ENCODE peak calls at places on chromosomes 3 and 15, in six cellular contexts. One of them, this sample, is unnamed.

GRCh38 chr15:20353966-20354883 is 187.4 kb downstream of the GOLGA6L6 start:
- DNase-seq in SK-N-SH: no peak
- DNase-seq in bronchial epithelial cell: no peak
- DNase-seq in AG10803: no peak
- DNase-seq in mucosa of descending colon: peak
- DNase-seq in GM23338: no peak
- DNase-seq in this sample: peak

GRCh38 chr15:98787936-98788757 is 139.8 kb downstream of the IGF1R start:
- DNase-seq in SK-N-SH: no peak
- DNase-seq in bronchial epithelial cell: no peak
- DNase-seq in AG10803: no peak
- DNase-seq in mucosa of descending colon: peak
- DNase-seq in GM23338: no peak
- DNase-seq in this sample: peak

GRCh38 chr3:32374788-32375595 is 16.7 kb upstream of the CMTM7 start:
- DNase-seq in SK-N-SH: peak
- DNase-seq in bronchial epithelial cell: peak
- DNase-seq in AG10803: peak
- DNase-seq in mucosa of descending colon: no peak
- DNase-seq in GM23338: peak
- DNase-seq in this sample: no peak

GRCh38 chr3:191376742-191377141 is 46.4 kb upstream of the UTS2B start:
- DNase-seq in SK-N-SH: no peak
- DNase-seq in bronchial epithelial cell: peak
- DNase-seq in AG10803: peak
- DNase-seq in mucosa of descending colon: no peak
- DNase-seq in GM23338: no peak
- DNase-seq in this sample: no peak

GRCh38 chr3:186930143-186930638 is at the start of gene ST6GAL1:
- DNase-seq in SK-N-SH: peak
- DNase-seq in bronchial epithelial cell: peak
- DNase-seq in AG10803: no peak
- DNase-seq in mucosa of descending colon: peak
- DNase-seq in GM23338: peak
- DNase-seq in this sample: peak

GRCh38 chr3:48687220-48687678 is 1.5 kb upstream of the NCKIPSD start:
- DNase-seq in SK-N-SH: no peak
- DNase-seq in bronchial epithelial cell: no peak
- DNase-seq in AG10803: no peak
- DNase-seq in mucosa of descending colon: no peak
- DNase-seq in GM23338: no peak
- DNase-seq in this sample: no peak

GRCh38 chr15:90957105-90957790 is 2.6 kb downstream of the RCCD1 start:
- DNase-seq in SK-N-SH: peak
- DNase-seq in bronchial epithelial cell: no peak
- DNase-seq in AG10803: peak
- DNase-seq in mucosa of descending colon: no peak
- DNase-seq in GM23338: peak
- DNase-seq in this sample: no peak

GRCh38 chr3:115652738-115653137 is 29.4 kb downstream of the GAP43 start:
- DNase-seq in SK-N-SH: no peak
- DNase-seq in bronchial epithelial cell: no peak
- DNase-seq in AG10803: no peak
- DNase-seq in mucosa of descending colon: no peak
- DNase-seq in GM23338: no peak
- DNase-seq in this sample: no peak

GRCh38 chr3:155744091-155744625 is 713 bp downstream of the PLCH1 start:
- DNase-seq in SK-N-SH: peak
- DNase-seq in bronchial epithelial cell: no peak
- DNase-seq in AG10803: no peak
- DNase-seq in mucosa of descending colon: peak
- DNase-seq in GM23338: peak
- DNase-seq in this sample: peak

DNA sequence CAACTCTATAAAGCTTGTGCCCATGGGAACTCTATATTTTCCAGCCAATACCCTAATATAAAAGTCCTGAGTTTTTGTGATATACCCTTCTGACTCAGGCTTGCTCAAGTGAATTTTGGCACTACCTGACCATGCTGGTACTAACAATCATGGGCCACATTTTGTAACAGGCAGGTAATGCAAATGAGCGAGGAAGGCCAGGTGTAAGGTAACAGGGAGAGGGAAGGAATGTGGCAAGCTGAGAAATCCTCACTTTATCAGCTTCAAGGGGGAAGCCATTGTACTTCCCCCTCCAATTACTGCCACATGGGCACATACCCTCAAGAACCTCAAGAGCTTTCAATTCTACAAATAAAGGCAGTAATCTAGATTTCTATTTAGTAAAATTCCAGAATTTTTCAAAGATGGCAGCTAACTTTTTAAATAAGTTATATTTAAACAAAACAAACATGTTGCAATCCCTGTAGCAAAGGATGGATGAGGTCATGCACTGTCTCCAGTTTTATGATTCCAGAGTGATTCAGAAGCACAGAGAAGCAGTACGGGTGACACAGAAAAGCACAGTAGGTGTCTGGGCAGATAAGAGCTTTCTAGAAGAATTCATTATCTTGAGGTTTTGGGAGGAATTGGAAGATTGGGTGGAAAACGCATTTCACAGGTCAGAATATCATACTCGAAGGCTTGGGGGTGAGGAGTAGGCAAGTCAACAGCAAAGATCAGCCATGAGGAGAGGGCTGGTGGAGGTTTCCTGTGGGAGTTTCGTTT is 87.6 kb downstream of the FOXP1 start:
- DNase-seq in SK-N-SH: no peak
- DNase-seq in bronchial epithelial cell: peak
- DNase-seq in AG10803: peak
- DNase-seq in mucosa of descending colon: no peak
- DNase-seq in GM23338: peak
- DNase-seq in this sample: no peak
- H3K4me3 ChIP-seq in SK-N-SH: peak
- H3K4me3 ChIP-seq in bronchial epithelial cell: no peak
- H3K4me3 ChIP-seq in AG10803: peak
- H3K4me3 ChIP-seq in mucosa of descending colon: no peak
- H3K4me3 ChIP-seq in GM23338: no peak
- H3K4me3 ChIP-seq in this sample: no peak

GRCh38 chr3:39191773-39192172 is 622 bp downstream of the XIRP1 start:
- DNase-seq in SK-N-SH: no peak
- DNase-seq in bronchial epithelial cell: no peak
- DNase-seq in AG10803: no peak
- DNase-seq in mucosa of descending colon: no peak
- DNase-seq in GM23338: no peak
- DNase-seq in this sample: no peak
- H3K4me3 ChIP-seq in SK-N-SH: no peak
- H3K4me3 ChIP-seq in bronchial epithelial cell: no peak
- H3K4me3 ChIP-seq in AG10803: no peak
- H3K4me3 ChIP-seq in mucosa of descending colon: no peak
- H3K4me3 ChIP-seq in GM23338: no peak
- H3K4me3 ChIP-seq in this sample: no peak

GRCh38 chr3:36615861-36616260 is 148.5 kb downstream of the DCLK3 start:
- DNase-seq in SK-N-SH: no peak
- DNase-seq in bronchial epithelial cell: peak
- DNase-seq in AG10803: no peak
- DNase-seq in mucosa of descending colon: no peak
- DNase-seq in GM23338: no peak
- DNase-seq in this sample: no peak
- H3K4me3 ChIP-seq in SK-N-SH: no peak
- H3K4me3 ChIP-seq in bronchial epithelial cell: no peak
- H3K4me3 ChIP-seq in AG10803: no peak
- H3K4me3 ChIP-seq in mucosa of descending colon: no peak
- H3K4me3 ChIP-seq in GM23338: no peak
- H3K4me3 ChIP-seq in this sample: no peak

DNA sequence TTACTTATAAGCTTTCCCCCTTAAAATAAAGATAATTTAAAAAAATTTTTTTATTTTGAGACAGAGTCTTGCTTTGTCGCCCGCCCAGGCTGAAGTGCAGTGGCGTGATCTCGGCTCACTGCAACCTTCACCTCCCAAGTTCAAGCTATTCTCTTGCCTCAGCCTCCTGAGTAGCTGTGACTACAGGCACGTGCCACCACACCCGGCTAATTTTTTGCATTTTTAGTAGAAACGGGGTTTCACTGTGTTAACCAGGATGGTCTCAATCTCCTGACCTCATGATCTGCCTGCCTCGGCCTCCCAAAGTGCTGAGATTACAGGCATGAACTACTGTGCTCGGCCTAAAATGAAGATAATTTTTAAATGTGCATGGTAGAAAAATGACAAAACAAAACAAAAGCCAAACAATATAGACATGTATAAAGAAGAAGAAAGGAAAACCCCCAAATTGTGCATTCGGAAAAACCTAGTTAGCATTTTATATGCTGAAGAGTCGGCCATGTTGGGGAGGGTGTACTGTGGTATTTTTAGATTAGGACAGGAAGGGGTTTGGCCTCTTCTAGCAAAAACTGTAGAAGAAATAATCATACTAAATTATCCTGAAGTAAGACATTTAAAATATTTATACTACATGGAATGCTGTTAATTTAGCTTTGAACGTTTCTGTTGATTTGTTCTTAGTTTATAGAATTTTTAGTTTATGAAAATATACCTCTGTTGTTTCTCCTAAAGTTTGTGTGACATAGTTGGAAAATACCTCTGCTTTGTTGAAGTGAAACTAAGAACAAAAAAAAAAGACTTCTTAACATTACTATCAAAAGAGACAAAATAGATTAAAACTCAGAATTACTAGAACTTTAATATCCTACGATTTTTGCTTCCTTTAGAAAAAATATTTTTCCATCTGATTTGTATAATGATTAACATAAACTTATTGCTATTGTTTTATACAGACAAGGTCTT is 7.4 kb downstream of the APPL1 start:
- DNase-seq in SK-N-SH: no peak
- DNase-seq in bronchial epithelial cell: no peak
- DNase-seq in AG10803: no peak
- DNase-seq in mucosa of descending colon: no peak
- DNase-seq in GM23338: no peak
- DNase-seq in this sample: no peak
- H3K4me3 ChIP-seq in SK-N-SH: no peak
- H3K4me3 ChIP-seq in bronchial epithelial cell: no peak
- H3K4me3 ChIP-seq in AG10803: no peak
- H3K4me3 ChIP-seq in mucosa of descending colon: no peak
- H3K4me3 ChIP-seq in GM23338: no peak
- H3K4me3 ChIP-seq in this sample: no peak

GRCh38 chr3:185764168-185764988 is 60.5 kb downstream of the IGF2BP2 start:
- DNase-seq in SK-N-SH: no peak
- DNase-seq in bronchial epithelial cell: peak
- DNase-seq in AG10803: peak
- DNase-seq in mucosa of descending colon: no peak
- DNase-seq in GM23338: no peak
- DNase-seq in this sample: no peak
- H3K4me3 ChIP-seq in SK-N-SH: no peak
- H3K4me3 ChIP-seq in bronchial epithelial cell: no peak
- H3K4me3 ChIP-seq in AG10803: no peak
- H3K4me3 ChIP-seq in mucosa of descending colon: no peak
- H3K4me3 ChIP-seq in GM23338: no peak
- H3K4me3 ChIP-seq in this sample: no peak

GRCh38 chr3:71244153-71245051 is 339.1 kb downstream of the FOXP1 start:
- DNase-seq in SK-N-SH: no peak
- DNase-seq in bronchial epithelial cell: peak
- DNase-seq in AG10803: no peak
- DNase-seq in mucosa of descending colon: no peak
- DNase-seq in GM23338: no peak
- DNase-seq in this sample: no peak
- H3K4me3 ChIP-seq in SK-N-SH: no peak
- H3K4me3 ChIP-seq in bronchial epithelial cell: no peak
- H3K4me3 ChIP-seq in AG10803: no peak
- H3K4me3 ChIP-seq in mucosa of descending colon: no peak
- H3K4me3 ChIP-seq in GM23338: peak
- H3K4me3 ChIP-seq in this sample: peak

GRCh38 chr3:162602619-162603018 is 1106.0 kb downstream of the OTOL1 start:
- DNase-seq in SK-N-SH: no peak
- DNase-seq in bronchial epithelial cell: no peak
- DNase-seq in AG10803: no peak
- DNase-seq in mucosa of descending colon: no peak
- DNase-seq in GM23338: no peak
- DNase-seq in this sample: no peak

GRCh38 chr3:162610261-162610660 is 1113.7 kb downstream of the OTOL1 start:
- DNase-seq in SK-N-SH: no peak
- DNase-seq in bronchial epithelial cell: no peak
- DNase-seq in AG10803: no peak
- DNase-seq in mucosa of descending colon: no peak
- DNase-seq in GM23338: peak
- DNase-seq in this sample: no peak

GRCh38 chr3:162601101-162601670 is 1104.6 kb downstream of the OTOL1 start:
- DNase-seq in SK-N-SH: no peak
- DNase-seq in bronchial epithelial cell: no peak
- DNase-seq in AG10803: no peak
- DNase-seq in mucosa of descending colon: no peak
- DNase-seq in GM23338: no peak
- DNase-seq in this sample: no peak

GRCh38 chr3:162605651-162606204 is 1109.1 kb downstream of the OTOL1 start:
- DNase-seq in SK-N-SH: no peak
- DNase-seq in bronchial epithelial cell: no peak
- DNase-seq in AG10803: no peak
- DNase-seq in mucosa of descending colon: no peak
- DNase-seq in GM23338: peak
- DNase-seq in this sample: no peak
- H3K4me3 ChIP-seq in SK-N-SH: no peak
- H3K4me3 ChIP-seq in bronchial epithelial cell: no peak
- H3K4me3 ChIP-seq in AG10803: no peak
- H3K4me3 ChIP-seq in mucosa of descending colon: no peak
- H3K4me3 ChIP-seq in GM23338: no peak
- H3K4me3 ChIP-seq in this sample: no peak